ENCODE peak calls at places on chromosomes 11 and 22, in seven cellular contexts. One of them, this sample, is unnamed.

GRCh38 chr11:32259641-32260081 is 168.8 kb downstream of the RCN1 start:
- DNase-seq in IMR-90: peak
- DNase-seq in GM12878: peak
- DNase-seq in transverse colon: peak
- DNase-seq in HCT116: no peak
- DNase-seq in adrenal gland: peak
- DNase-seq in NB4: peak
- DNase-seq in this sample: no peak

GRCh38 chr22:17578129-17578754 is 14.9 kb downstream of the SLC25A18 start:
- DNase-seq in IMR-90: peak
- DNase-seq in GM12878: no peak
- DNase-seq in transverse colon: peak
- DNase-seq in HCT116: no peak
- DNase-seq in adrenal gland: peak
- DNase-seq in NB4: no peak
- DNase-seq in this sample: no peak

GRCh38 chr11:40129276-40129675 is 1330.2 kb downstream of the LRRC4C start:
- DNase-seq in IMR-90: no peak
- DNase-seq in GM12878: no peak
- DNase-seq in transverse colon: no peak
- DNase-seq in HCT116: no peak
- DNase-seq in adrenal gland: no peak
- DNase-seq in NB4: peak
- DNase-seq in this sample: no peak

GRCh38 chr11:115741376-115741775 is 237.2 kb upstream of the CADM1 start:
- DNase-seq in IMR-90: no peak
- DNase-seq in GM12878: no peak
- DNase-seq in transverse colon: no peak
- DNase-seq in HCT116: no peak
- DNase-seq in adrenal gland: no peak
- DNase-seq in NB4: no peak
- DNase-seq in this sample: no peak

GRCh38 chr11:116698080-116698479 is 74.7 kb downstream of the BUD13 start:
- DNase-seq in IMR-90: no peak
- DNase-seq in GM12878: no peak
- DNase-seq in transverse colon: no peak
- DNase-seq in HCT116: no peak
- DNase-seq in adrenal gland: no peak
- DNase-seq in NB4: no peak
- DNase-seq in this sample: no peak

GRCh38 chr11:130499828-130500227 is 51.4 kb downstream of the ADAMTS15 start:
- DNase-seq in IMR-90: peak
- DNase-seq in GM12878: no peak
- DNase-seq in transverse colon: no peak
- DNase-seq in HCT116: no peak
- DNase-seq in adrenal gland: no peak
- DNase-seq in NB4: no peak
- DNase-seq in this sample: no peak

GRCh38 chr11:91761406-91762027 is 463.1 kb upstream of the FAT3 start:
- DNase-seq in IMR-90: no peak
- DNase-seq in GM12878: no peak
- DNase-seq in transverse colon: no peak
- DNase-seq in HCT116: no peak
- DNase-seq in adrenal gland: no peak
- DNase-seq in NB4: no peak
- DNase-seq in this sample: no peak

GRCh38 chr11:3225159-3225758 is 6.6 kb upstream of the MRGPRG start:
- DNase-seq in IMR-90: no peak
- DNase-seq in GM12878: no peak
- DNase-seq in transverse colon: no peak
- DNase-seq in HCT116: no peak
- DNase-seq in adrenal gland: no peak
- DNase-seq in NB4: no peak
- DNase-seq in this sample: no peak

GRCh38 chr11:13220148-13220547 is 57.4 kb upstream of the BMAL1 start:
- DNase-seq in IMR-90: no peak
- DNase-seq in GM12878: no peak
- DNase-seq in transverse colon: no peak
- DNase-seq in HCT116: no peak
- DNase-seq in adrenal gland: no peak
- DNase-seq in NB4: no peak
- DNase-seq in this sample: no peak

DNA sequence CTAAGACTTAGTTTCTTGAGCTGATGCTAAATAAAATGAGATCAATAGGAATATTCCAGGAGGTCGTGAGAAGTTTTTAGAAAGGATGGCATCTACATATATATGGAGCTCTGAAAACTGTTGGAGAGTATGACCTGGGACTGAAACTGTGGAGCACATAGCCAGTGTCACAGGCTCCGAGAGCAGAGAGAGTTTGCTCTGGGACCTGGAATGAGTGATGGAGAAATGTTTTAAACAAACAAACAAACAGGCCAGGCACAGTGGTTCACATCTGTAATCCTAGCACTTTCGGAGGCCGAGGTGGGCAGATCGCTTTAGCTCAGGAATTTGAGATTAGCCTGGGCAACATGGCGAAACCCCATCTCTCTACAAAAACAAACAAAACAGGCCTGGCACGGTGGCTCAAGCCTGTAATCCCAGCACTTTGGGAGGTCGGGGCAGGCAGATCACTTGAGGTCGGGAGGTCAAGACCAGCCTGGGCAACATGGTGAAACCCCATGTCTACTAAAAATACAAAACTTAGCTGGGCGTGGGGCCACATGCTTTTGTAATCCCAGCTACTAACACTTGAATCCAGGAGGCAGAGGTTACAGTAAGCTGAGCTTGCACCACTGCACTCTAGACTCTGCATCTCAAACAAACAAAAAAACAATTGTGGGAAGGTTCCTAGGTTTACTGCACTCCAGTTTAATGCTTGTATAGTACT is 67.1 kb downstream of the SLC35F2 start:
- DNase-seq in IMR-90: no peak
- DNase-seq in GM12878: no peak
- DNase-seq in transverse colon: no peak
- DNase-seq in HCT116: no peak
- DNase-seq in adrenal gland: no peak
- DNase-seq in NB4: no peak
- DNase-seq in this sample: no peak
- TF ChIP-seq POLR2A in IMR-90: no peak
- TF ChIP-seq POLR2A in GM12878: no peak
- TF ChIP-seq POLR2A in transverse colon: no peak
- TF ChIP-seq POLR2A in HCT116: no peak
- TF ChIP-seq POLR2A in adrenal gland: no peak
- TF ChIP-seq POLR2A in NB4: no peak
- TF ChIP-seq POLR2A in this sample: no peak

GRCh38 chr22:19800761-19801244 is 40.2 kb downstream of the TBX1 start:
- DNase-seq in IMR-90: peak
- DNase-seq in GM12878: no peak
- DNase-seq in transverse colon: no peak
- DNase-seq in HCT116: no peak
- DNase-seq in adrenal gland: no peak
- DNase-seq in NB4: peak
- DNase-seq in this sample: no peak
- TF ChIP-seq CTCF in IMR-90: peak
- TF ChIP-seq CTCF in GM12878: no peak
- TF ChIP-seq CTCF in transverse colon: no peak
- TF ChIP-seq CTCF in HCT116: peak
- TF ChIP-seq CTCF in adrenal gland: no peak
- TF ChIP-seq CTCF in NB4: peak
- TF ChIP-seq CTCF in this sample: no peak

GRCh38 chr11:119012629-119013170 is 5.4 kb downstream of the RPS25 start:
- DNase-seq in IMR-90: no peak
- DNase-seq in GM12878: no peak
- DNase-seq in transverse colon: no peak
- DNase-seq in HCT116: no peak
- DNase-seq in adrenal gland: no peak
- DNase-seq in NB4: no peak
- DNase-seq in this sample: no peak

GRCh38 chr11:119015054-119015611 is 3.0 kb downstream of the RPS25 start:
- DNase-seq in IMR-90: no peak
- DNase-seq in GM12878: no peak
- DNase-seq in transverse colon: no peak
- DNase-seq in HCT116: no peak
- DNase-seq in adrenal gland: no peak
- DNase-seq in NB4: no peak
- DNase-seq in this sample: no peak

GRCh38 chr11:119011476-119011875 is 6.7 kb downstream of the RPS25 start:
- DNase-seq in IMR-90: no peak
- DNase-seq in GM12878: no peak
- DNase-seq in transverse colon: no peak
- DNase-seq in HCT116: no peak
- DNase-seq in adrenal gland: no peak
- DNase-seq in NB4: no peak
- DNase-seq in this sample: no peak

GRCh38 chr11:119016216-119017009 is 1.7 kb downstream of the RPS25 start:
- DNase-seq in IMR-90: no peak
- DNase-seq in GM12878: no peak
- DNase-seq in transverse colon: no peak
- DNase-seq in HCT116: no peak
- DNase-seq in adrenal gland: no peak
- DNase-seq in NB4: no peak
- DNase-seq in this sample: no peak

DNA sequence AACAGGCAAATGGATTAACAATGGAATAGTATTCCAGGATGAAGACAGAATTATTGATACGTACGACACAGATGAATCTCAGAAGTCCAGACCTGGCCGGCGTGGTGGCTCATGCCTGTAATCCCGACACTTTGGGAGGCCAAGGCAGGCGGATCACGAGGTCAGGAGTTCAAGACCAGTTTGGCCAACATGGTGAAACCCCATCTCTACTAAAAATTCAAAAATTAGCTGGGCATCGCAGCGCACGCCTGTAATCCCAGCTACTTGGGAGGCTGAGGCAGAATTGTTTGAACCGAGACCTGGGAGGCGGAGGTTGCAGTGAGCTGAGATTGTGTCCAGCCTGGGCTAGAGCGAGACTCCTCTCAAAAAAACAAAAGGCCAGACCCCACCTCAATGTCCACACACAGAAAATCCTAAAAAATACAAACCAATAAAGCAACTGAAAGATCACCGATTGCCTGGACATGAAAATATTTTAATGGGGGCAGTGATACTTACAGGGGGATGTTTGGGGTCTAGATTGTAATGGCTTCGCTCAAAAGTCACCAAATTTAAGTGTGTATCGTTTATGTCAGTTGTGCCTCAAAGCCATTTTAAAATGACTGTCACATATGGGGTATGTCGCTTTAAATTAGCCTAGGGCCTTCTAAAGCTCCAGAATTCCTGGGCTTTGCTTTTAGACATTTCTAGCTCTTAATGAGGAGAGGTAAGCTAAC is 3.8 kb downstream of the RPS25 start:
- DNase-seq in IMR-90: no peak
- DNase-seq in GM12878: no peak
- DNase-seq in transverse colon: no peak
- DNase-seq in HCT116: no peak
- DNase-seq in adrenal gland: no peak
- DNase-seq in NB4: no peak
- DNase-seq in this sample: no peak
- TF ChIP-seq POLR2A in IMR-90: peak
- TF ChIP-seq POLR2A in GM12878: peak
- TF ChIP-seq POLR2A in transverse colon: no peak
- TF ChIP-seq POLR2A in HCT116: no peak
- TF ChIP-seq POLR2A in adrenal gland: no peak
- TF ChIP-seq POLR2A in NB4: peak
- TF ChIP-seq POLR2A in this sample: no peak

GRCh38 chr11:86955111-86955673 is at the start of gene FZD4:
- DNase-seq in IMR-90: peak
- DNase-seq in GM12878: no peak
- DNase-seq in transverse colon: peak
- DNase-seq in HCT116: peak
- DNase-seq in adrenal gland: peak
- DNase-seq in NB4: peak
- DNase-seq in this sample: peak
- TF ChIP-seq CTCF in IMR-90: peak
- TF ChIP-seq CTCF in GM12878: no peak
- TF ChIP-seq CTCF in transverse colon: no peak
- TF ChIP-seq CTCF in HCT116: no peak
- TF ChIP-seq CTCF in adrenal gland: no peak
- TF ChIP-seq CTCF in NB4: no peak
- TF ChIP-seq CTCF in this sample: peak

GRCh38 chr11:67118801-67119576 is at the start of gene KDM2A:
- DNase-seq in IMR-90: peak
- DNase-seq in GM12878: peak
- DNase-seq in transverse colon: peak
- DNase-seq in HCT116: peak
- DNase-seq in adrenal gland: peak
- DNase-seq in NB4: peak
- DNase-seq in this sample: peak
- TF ChIP-seq POLR2A in IMR-90: peak
- TF ChIP-seq POLR2A in GM12878: peak
- TF ChIP-seq POLR2A in transverse colon: peak
- TF ChIP-seq POLR2A in HCT116: no peak
- TF ChIP-seq POLR2A in adrenal gland: peak
- TF ChIP-seq POLR2A in NB4: peak
- TF ChIP-seq POLR2A in this sample: no peak

DNA sequence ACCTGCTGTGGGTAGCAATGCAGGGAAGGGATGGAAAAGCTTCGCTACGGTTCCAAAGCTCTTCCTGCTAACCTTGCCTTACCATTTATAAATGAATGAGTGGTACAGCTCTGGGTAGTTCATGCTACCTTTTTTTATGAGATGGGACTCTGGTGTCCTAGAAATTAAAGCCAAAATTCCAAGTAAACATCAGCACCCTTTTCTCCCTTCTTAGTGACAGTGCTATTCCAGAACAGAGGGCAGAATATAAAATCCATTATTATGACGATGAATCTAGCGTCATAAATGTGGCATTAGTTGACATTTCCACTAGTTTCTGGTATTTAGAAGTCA is 447 bp upstream of the SVIP start:
- DNase-seq in IMR-90: no peak
- DNase-seq in GM12878: no peak
- DNase-seq in transverse colon: no peak
- DNase-seq in HCT116: no peak
- DNase-seq in adrenal gland: no peak
- DNase-seq in NB4: no peak
- DNase-seq in this sample: no peak
- TF ChIP-seq CTCF in IMR-90: no peak
- TF ChIP-seq CTCF in GM12878: no peak
- TF ChIP-seq CTCF in transverse colon: no peak
- TF ChIP-seq CTCF in HCT116: no peak
- TF ChIP-seq CTCF in adrenal gland: no peak
- TF ChIP-seq CTCF in NB4: no peak
- TF ChIP-seq CTCF in this sample: no peak